ENCODE peak calls at places on chromosomes 13 and 19, in four cellular contexts. O is stimulated activated CD4-positive, alpha-beta T cell treated with anti-CD3 and anti-CD28 coated beads, Interleukin-4, amount 100 ng/mL, for 48 hours; Y is NCI-H1694 treated with DMSO at 0.1 percent for 48 hours; X is AG20443. D is an unnamed sample.

GRCh38 chr19:18479964-18480723 is 41.7 kb downstream of the ELL start:
- DNase-seq in O (no peak), X (peak), Y (peak), D (peak)

GRCh38 chr19:9178901-9179300 is at the start of gene OR7D2:
- DNase-seq in X (no peak), O (no peak), Y (no peak), D (no peak)

GRCh38 chr19:12159773-12160414 is 3.0 kb upstream of the ZNF136 start:
- DNase-seq in O (no peak), Y (no peak), X (no peak), D (no peak)

GRCh38 chr13:51453308-51453958 is 597 bp upstream of the INTS6 start:
- DNase-seq in Y (peak), X (peak), O (peak), D (peak)

GRCh38 chr19:35347171-35347929 is at the start of gene FFAR1:
- DNase-seq in Y (no peak), O (peak), X (no peak), D (no peak)

GRCh38 chr19:42443944-42444398 is 1.2 kb upstream of the CXCL17 start:
- DNase-seq in Y (no peak), O (no peak), X (no peak), D (no peak)

GRCh38 chr19:35558400-35559280 is 4.8 kb downstream of the ATP4A start:
- DNase-seq in O (no peak), Y (no peak), X (no peak), D (no peak)

GRCh38 chr13:28373803-28374202 is 121.1 kb downstream of the FLT1 start:
- DNase-seq in O (no peak), Y (no peak), X (no peak), D (no peak)

GRCh38 chr19:35216833-35217707 is 11.5 kb downstream of the FAM187B start:
- DNase-seq in Y (no peak), X (no peak), O (no peak), D (no peak)

GRCh38 chr13:100848304-100848703 is 173.7 kb upstream of the TMTC4 start:
- DNase-seq in Y (no peak), X (no peak), O (no peak), D (no peak)

GRCh38 chr19:35742121-35742724 is at the start of gene IGFLR1:
- DNase-seq in X (no peak), Y (no peak), O (peak), D (no peak)

GRCh38 chr13:45327253-45327954 is 13.6 kb downstream of the TPT1 start:
- DNase-seq in Y (no peak), X (no peak), O (no peak), D (no peak)

D was measured in GM03348.